ENCODE peak calls at places on chromosomes 7 and 10, in five cellular contexts. K, J, X, L and Q are unnamed samples.

GRCh38 chr10:42755591-42756093 is 27.0 kb upstream of the BMS1 start:
- DNase-seq in X (no peak), K (no peak), J (no peak), L (no peak), Q (no peak)

GRCh38 chr7:15131661-15132060 is 229.1 kb upstream of the DGKB start:
- DNase-seq in X (no peak), K (no peak), J (no peak), L (no peak), Q (no peak)

GRCh38 chr7:131489881-131490280 is 66.5 kb downstream of the PODXL start:
- DNase-seq in L (no peak), X (no peak), K (no peak), J (no peak), Q (no peak)

GRCh38 chr10:16116404-16117304 is 256.3 kb upstream of the MINDY3 start:
- DNase-seq in J (peak; percentile 4), X (no peak), L (no peak), K (no peak), Q (peak; percentile 28)

GRCh38 chr7:133486-133885 is 58.9 kb upstream of the FAM20C start:
- DNase-seq in K (no peak), L (no peak), X (no peak), J (no peak), Q (peak; percentile 20)

GRCh38 chr7:44969701-44970494 is 8.9 kb downstream of the MYO1G start:
- DNase-seq in K (no peak), X (no peak), L (no peak), J (no peak), Q (no peak)

GRCh38 chr7:157896774-157897555 is 560.2 kb downstream of the DNAJB6 start:
- DNase-seq in L (no peak), J (no peak), X (no peak), K (no peak), Q (no peak)

GRCh38 chr10:16653223-16653622 is 131.5 kb upstream of the C1QL3 start:
- DNase-seq in L (no peak), K (no peak), J (no peak), X (no peak), Q (no peak)

GRCh38 chr10:5888843-5889623 is 660 bp downstream of the ANKRD16 start:
- DNase-seq in J (no peak), K (no peak), L (peak; percentile 22), X (peak; percentile 34), Q (peak; percentile 23)

GRCh38 chr10:59464483-59464882 is 102.1 kb upstream of the FAM13C start:
- DNase-seq in X (no peak), L (no peak), J (no peak), K (no peak), Q (no peak)

GRCh38 chr7:36440880-36441279 is 51.2 kb downstream of the ANLN start:
- DNase-seq in J (no peak), X (no peak), L (peak; percentile 52), K (peak; percentile 46), Q (peak; percentile 63)

GRCh38 chr7:18570890-18571478 is 75.4 kb downstream of the HDAC9 start:
- DNase-seq in L (peak; percentile 71), K (peak; percentile 42), J (peak; percentile 31), X (no peak), Q (peak; percentile 77)

GRCh38 chr10:13882112-13882711 is 295.4 kb downstream of the PRPF18 start:
- DNase-seq in X (peak; percentile 73), J (peak; percentile 95), K (peak; percentile 98), L (peak; percentile 96), Q (peak; percentile 88)

GRCh38 chr7:87702326-87702725 is 74.1 kb downstream of the RUNDC3B start:
- DNase-seq in X (no peak), L (peak; percentile 19), J (peak; percentile 27), K (peak; percentile 19), Q (peak; percentile 25)

GRCh38 chr10:37685741-37686683 is 171.4 kb downstream of the ZNF248 start:
- DNase-seq in K (no peak), X (no peak), J (no peak), L (no peak), Q (no peak)

GRCh38 chr7:26709210-26709990 is 155.0 kb downstream of the SKAP2 start:
- DNase-seq in X (no peak), L (no peak), K (no peak), J (no peak), Q (no peak)

GRCh38 chr7:101593556-101593955 is 35.5 kb downstream of the MYL10 start:
- DNase-seq in K (no peak), J (no peak), X (no peak), L (no peak), Q (no peak)

GRCh38 chr10:74822583-74823089 is 3.8 kb upstream of the KAT6B start:
- DNase-seq in X (no peak), L (no peak), J (peak; percentile 8), K (peak; percentile 83), Q (no peak)

GRCh38 chr7:12490105-12490688 is 80.3 kb upstream of the SCIN start:
- DNase-seq in L (peak; percentile 49), K (peak; percentile 36), X (no peak), J (no peak), Q (peak; percentile 51)

GRCh38 chr10:131212763-131213325 is 98.7 kb downstream of the TCERG1L start:
- DNase-seq in K (no peak), X (no peak), L (no peak), J (no peak), Q (no peak)

GRCh38 chr7:70770154-70770553 is 361.8 kb upstream of the GALNT17 start:
- DNase-seq in K (no peak), L (no peak), X (no peak), J (no peak), Q (no peak)

GRCh38 chr10:49058341-49059255 is 56.7 kb downstream of the VSTM4 start:
- DNase-seq in J (no peak), X (peak; percentile 56), K (no peak), L (peak; percentile 23), Q (no peak)

GRCh38 chr10:49057481-49057880 is 57.8 kb downstream of the VSTM4 start:
- DNase-seq in L (no peak), J (no peak), X (no peak), K (no peak), Q (no peak)

GRCh38 chr10:49062229-49062628 is 53.1 kb downstream of the VSTM4 start:
- DNase-seq in K (no peak), X (no peak), L (no peak), J (no peak), Q (no peak)

GRCh38 chr10:49056356-49056755 is 59.0 kb downstream of the VSTM4 start:
- DNase-seq in K (peak; percentile 14), L (no peak), J (no peak), X (no peak), Q (no peak)

GRCh38 chr10:49061667-49062066 is 53.7 kb downstream of the VSTM4 start:
- DNase-seq in K (no peak), J (no peak), L (no peak), X (no peak), Q (no peak)
- TF ChIP-seq CTCF in K (no peak), J (no peak), L (no peak), X (no peak), Q (no peak)

GRCh38 chr10:79443338-79444242 is 1.8 kb downstream of the ZCCHC24 start:
- DNase-seq in X (no peak), L (no peak), K (peak; percentile 51), J (no peak), Q (peak; percentile 36)
- H3K4me3 ChIP-seq in X (peak overlapping the region; percentile 86), L (peak overlapping the region; percentile 74), K (peak overlapping the region; percentile 87), J (peak overlapping the region; percentile 71), Q (peak overlapping the region; percentile 81)

GRCh38 chr10:69934768-69935167 is 117.9 kb upstream of the MACROH2A2 start:
- DNase-seq in L (no peak), X (no peak), K (no peak), J (no peak), Q (peak; percentile 21)

GRCh38 chr10:69938541-69938991 is 114.1 kb upstream of the MACROH2A2 start:
- DNase-seq in K (no peak), J (no peak), X (no peak), L (no peak), Q (no peak)

GRCh38 chr10:69939033-69939432 is 113.6 kb upstream of the MACROH2A2 start:
- DNase-seq in L (no peak), J (no peak), K (no peak), X (no peak), Q (no peak)

GRCh38 chr10:69939481-69939880 is 113.2 kb upstream of the MACROH2A2 start:
- DNase-seq in L (no peak), J (no peak), X (no peak), K (no peak), Q (no peak)

DNA sequence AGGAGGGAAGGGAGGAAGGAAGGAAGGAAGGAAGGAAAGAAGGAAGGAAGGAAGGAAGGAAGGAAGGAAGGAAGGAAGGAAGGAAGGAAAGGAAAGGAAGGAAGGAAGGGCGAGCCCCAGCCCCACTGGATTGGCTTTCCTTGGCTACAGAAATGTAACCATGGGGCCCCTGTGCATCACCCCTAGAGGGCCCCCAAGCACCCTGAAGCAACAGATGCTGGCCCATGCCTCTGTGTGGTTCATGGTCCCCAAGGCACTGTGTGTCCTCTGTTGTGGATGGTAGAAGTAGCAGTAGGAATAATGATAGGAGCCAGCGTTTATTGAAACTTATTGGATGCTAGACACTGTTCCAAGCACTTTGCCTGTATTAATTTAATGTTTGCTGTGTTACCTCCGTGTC is 116.6 kb upstream of the MACROH2A2 start:
- DNase-seq in J (no peak), X (no peak), L (no peak), K (no peak), Q (peak; percentile 23)
- TF ChIP-seq CTCF in J (peak; percentile 60), X (peak; percentile 22), L (peak; percentile 15), K (peak; percentile 32), Q (peak; percentile 47)

GRCh38 chr10:24465899-24466615 is 257.1 kb downstream of the KIAA1217 start:
- DNase-seq in K (peak; percentile 96), X (no peak), L (peak; percentile 97), J (peak; percentile 93), Q (peak; percentile 97)
- H3K4me3 ChIP-seq in K (peak overlapping the region; percentile 81), X (no peak overlapping the region), L (peak overlapping the region; percentile 68), J (peak overlapping the region; percentile 61), Q (peak overlapping the region; percentile 57)

DNA sequence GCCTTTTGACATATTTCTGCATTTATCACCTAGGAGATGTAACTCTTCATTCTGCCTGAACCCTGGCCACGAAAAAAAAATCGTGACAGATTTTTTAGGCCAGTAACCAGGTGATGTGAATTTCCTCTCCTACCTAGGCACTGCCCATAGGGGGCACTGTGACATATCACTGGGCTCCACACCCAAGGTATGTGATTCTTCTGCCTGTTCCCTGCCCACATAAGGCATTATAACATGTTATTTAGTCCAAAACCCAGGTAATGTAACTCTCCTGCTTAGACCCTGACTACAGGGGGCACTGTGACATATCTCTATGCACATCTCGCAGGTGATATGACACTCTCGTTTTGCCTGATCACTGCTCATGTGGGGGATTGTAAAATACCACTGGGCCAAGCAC is 29.5 kb upstream of the ZNF107 start:
- DNase-seq in J (no peak), L (no peak), K (no peak), X (no peak), Q (no peak)
- TF ChIP-seq CTCF in J (peak; percentile 22), L (no peak), K (no peak), X (peak; percentile 6), Q (no peak)

GRCh38 chr7:107276220-107276827 is 107.5 kb downstream of the HBP1 start:
- DNase-seq in J (no peak), L (no peak), K (no peak), X (no peak), Q (no peak)

GRCh38 chr7:107277331-107277730 is 108.5 kb downstream of the HBP1 start:
- DNase-seq in X (no peak), L (no peak), K (peak; percentile 4), J (no peak), Q (no peak)
- H3K4me3 ChIP-seq in X (no peak overlapping the region), L (no peak overlapping the region), K (no peak overlapping the region), J (no peak overlapping the region), Q (no peak overlapping the region)